ENCODE peak calls at places on chromosomes 6 and 20, in eight cellular contexts. S is right cardiac atrium; Y is endothelial cell of umbilical vein; B is CD4-positive, alpha-beta memory T cell; X is lower lobe of right lung; Z is HCT116; V is brain microvascular endothelial cell; L is colonic mucosa. T is an unnamed sample.
A peak's percentile ranks its signal among the peaks of the same experiment; 100 is the strongest.

GRCh38 chr6:127860723-127861122 is 40.1 kb downstream of the THEMIS start:
- DNase-seq in B (no peak), L (no peak), Z (no peak), V (no peak), X (no peak), S (no peak), Y (no peak), T (no peak)

GRCh38 chr6:30450908-30451818 is 38.1 kb upstream of the HLA-E start:
- DNase-seq in Z (no peak), S (peak; percentile 84), Y (no peak), V (peak; percentile 56), B (peak; percentile 75), X (peak; percentile 71), L (peak; percentile 34), T (no peak)

GRCh38 chr6:35972471-35972985 is 51.6 kb upstream of the SRPK1 start:
- DNase-seq in V (no peak), X (no peak), Z (no peak), L (no peak), S (no peak), Y (no peak), B (no peak), T (peak; percentile 59)

GRCh38 chr20:19094959-19095541 is 117.4 kb upstream of the SLC24A3 start:
- DNase-seq in Z (no peak), X (no peak), B (no peak), L (peak; percentile 38), Y (no peak), S (no peak), V (no peak), T (no peak)

GRCh38 chr20:571754-572331 is 28.3 kb upstream of the CSNK2A1 start:
- DNase-seq in V (no peak), Z (no peak), X (peak; percentile 54), L (peak; percentile 71), S (peak; percentile 90), Y (no peak), B (no peak), T (peak; percentile 91)

GRCh38 chr6:2103644-2104523 is 141.5 kb downstream of the GMDS start:
- DNase-seq in Z (peak; percentile 19), Y (peak; percentile 84), X (no peak), V (peak; percentile 25), L (no peak), B (peak; percentile 20), S (peak; percentile 55), T (no peak)

GRCh38 chr6:57013501-57013900 is 33.0 kb upstream of the KIAA1586 start:
- DNase-seq in V (peak; percentile 41), B (no peak), Z (no peak), S (no peak), L (no peak), X (no peak), Y (no peak), T (no peak)

GRCh38 chr6:152969688-152970418 is 13.0 kb downstream of the FBXO5 start:
- DNase-seq in Z (no peak), B (no peak), X (no peak), L (no peak), S (no peak), Y (no peak), V (no peak), T (no peak)

GRCh38 chr6:1485678-1486077 is 96.3 kb downstream of the FOXF2 start:
- DNase-seq in Y (peak; percentile 52), B (no peak), S (no peak), X (no peak), V (peak; percentile 89), Z (peak; percentile 80), L (no peak), T (no peak)

GRCh38 chr20:48568520-48568919 is 259.3 kb downstream of the PREX1 start:
- DNase-seq in Z (no peak), L (no peak), X (no peak), V (no peak), S (no peak), Y (no peak), B (no peak), T (no peak)

GRCh38 chr6:107600936-107601335 is 111.0 kb downstream of the SOBP start:
- DNase-seq in X (no peak), S (peak; percentile 53), Z (no peak), B (no peak), Y (peak; percentile 56), V (peak; percentile 54), L (no peak), T (no peak)

GRCh38 chr6:5712349-5713215 is 294.1 kb downstream of the NRN1 start:
- DNase-seq in B (no peak), V (no peak), S (no peak), L (peak; percentile 18), Y (no peak), Z (no peak), X (no peak), T (peak; percentile 92)

GRCh38 chr20:61416546-61416945 is 164.5 kb downstream of the CDH4 start:
- DNase-seq in Y (no peak), X (no peak), V (no peak), Z (no peak), L (no peak), B (no peak), S (no peak), T (no peak)

GRCh38 chr20:44114755-44115044 is 72.3 kb downstream of the JPH2 start:
- DNase-seq in B (no peak), V (no peak), Y (no peak), X (no peak), Z (no peak), S (no peak), L (no peak), T (no peak)

GRCh38 chr6:169536446-169537170 is 165.2 kb downstream of the WDR27 start:
- DNase-seq in B (no peak), Z (no peak), S (no peak), X (no peak), Y (no peak), L (no peak), V (peak; percentile 55), T (no peak)

GRCh38 chr6:164337024-164337924 is 922.8 kb downstream of the QKI start:
- DNase-seq in B (no peak), V (no peak), L (no peak), Y (no peak), X (no peak), Z (no peak), S (no peak), T (no peak)

GRCh38 chr20:48102821-48103635 is 317.7 kb upstream of the SULF2 start:
- DNase-seq in Y (no peak), X (no peak), S (no peak), Z (no peak), B (no peak), L (no peak), V (no peak), T (peak; percentile 24)

GRCh38 chr6:36873612-36874011 is 991 bp downstream of the PPIL1 start:
- DNase-seq in Z (no peak), S (no peak), L (no peak), Y (no peak), V (no peak), B (no peak), X (no peak), T (peak; percentile 43)

GRCh38 chr20:51434026-51434425 is 108.5 kb downstream of the NFATC2 start:
- DNase-seq in B (no peak), V (no peak), X (no peak), Y (no peak), L (no peak), Z (no peak), S (no peak), T (no peak)

GRCh38 chr6:152948150-152948768 is 34.6 kb downstream of the FBXO5 start:
- DNase-seq in Y (peak; percentile 64), X (no peak), Z (peak; percentile 49), S (no peak), B (peak; percentile 28), V (peak; percentile 25), L (no peak), T (no peak)

GRCh38 chr6:33151050-33151449 is 41.2 kb downstream of the COL11A2 start:
- DNase-seq in Z (no peak), V (no peak), L (no peak), B (no peak), X (no peak), S (no peak), Y (no peak), T (no peak)

GRCh38 chr6:48074368-48074767 is 36.6 kb downstream of the PTCHD4 start:
- DNase-seq in X (no peak), Y (no peak), Z (no peak), L (no peak), B (no peak), V (no peak), S (no peak), T (no peak)

GRCh38 chr6:108171291-108171917 is 5.6 kb downstream of the NR2E1 start:
- DNase-seq in Z (no peak), L (no peak), Y (no peak), X (no peak), S (no peak), V (no peak), B (no peak), T (no peak)

GRCh38 chr20:62951896-62952372 is 575 bp upstream of the SLC17A9 start:
- DNase-seq in Y (no peak), L (no peak), Z (no peak), B (no peak), X (peak; percentile 39), V (no peak), S (no peak), T (no peak)
- H3K4me3 ChIP-seq in Y (peak overlapping the region; percentile 45), L (peak overlapping the region; percentile 35), Z (peak overlapping the region; percentile 77), B (no peak overlapping the region), X (peak overlapping the region; percentile 53), V (peak overlapping the region; percentile 57), S (no peak overlapping the region), T (no peak overlapping the region)

GRCh38 chr6:157596461-157596860 is 215.5 kb downstream of the ZDHHC14 start:
- DNase-seq in Y (no peak), L (no peak), B (no peak), Z (no peak), V (no peak), X (no peak), S (no peak), T (no peak)
- H3K27ac ChIP-seq in Y (no peak overlapping the region), L (no peak overlapping the region), B (no peak overlapping the region), Z (no peak overlapping the region), V (no peak overlapping the region), X (no peak overlapping the region), S (no peak overlapping the region), T (no peak overlapping the region)

DNA sequence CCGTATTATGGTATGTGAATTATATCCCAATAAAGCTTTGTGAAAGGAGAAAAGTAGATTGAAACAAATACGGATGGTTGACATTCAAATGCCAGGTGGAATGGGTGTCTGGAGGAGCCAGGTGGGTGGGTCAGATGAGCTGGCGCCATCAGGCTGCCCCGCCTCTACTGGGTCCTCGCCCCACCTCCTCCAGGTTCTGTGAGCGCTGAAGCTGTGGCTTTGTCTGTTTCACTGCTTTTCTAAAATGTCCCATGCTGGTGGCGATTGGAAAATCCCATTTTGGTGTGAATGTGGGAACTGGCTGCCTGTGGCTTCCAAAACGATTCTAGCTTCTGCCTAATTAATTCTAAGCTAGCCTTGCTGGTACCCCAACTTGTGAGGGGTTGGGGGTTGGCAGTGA is 16.5 kb downstream of the DUSP22 start:
- DNase-seq in L (no peak), S (no peak), X (no peak), Z (no peak), B (no peak), Y (no peak), V (no peak), T (no peak)
- H3K4me3 ChIP-seq in L (no peak overlapping the region), S (no peak overlapping the region), X (no peak overlapping the region), Z (no peak overlapping the region), B (no peak overlapping the region), Y (no peak overlapping the region), V (no peak overlapping the region), T (no peak overlapping the region)

DNA sequence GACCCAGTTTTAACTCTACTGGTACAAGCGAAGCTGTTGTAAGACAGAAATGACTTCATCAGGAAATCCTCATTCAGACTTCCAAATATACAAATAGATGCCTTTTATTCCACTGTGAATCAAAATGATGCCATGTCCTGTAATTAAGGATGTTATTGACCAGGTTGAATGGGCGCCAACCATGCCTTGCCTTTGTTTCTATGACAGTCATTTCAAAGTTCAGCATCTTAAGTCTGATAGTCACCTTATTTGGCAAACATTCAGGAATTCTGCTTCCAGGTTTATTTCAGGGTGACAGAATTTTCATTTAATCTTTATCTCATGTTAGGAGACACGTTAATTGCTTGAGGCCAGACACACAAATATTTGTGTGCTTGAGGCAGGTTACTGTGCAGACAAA is 592.8 kb upstream of the JAG1 start:
- DNase-seq in Z (no peak), L (no peak), S (no peak), V (no peak), B (no peak), X (no peak), Y (peak; percentile 90), T (no peak)
- H3K27ac ChIP-seq in Z (peak overlapping the region; percentile 36), L (no peak overlapping the region), S (no peak overlapping the region), V (peak overlapping the region; percentile 64), B (no peak overlapping the region), X (no peak overlapping the region), Y (peak overlapping the region; percentile 56), T (no peak overlapping the region)